ENCODE peak calls at places on chromosome X, in five cellular contexts. T is glutamatergic neuron; E is immature natural killer cell; U is GM23248; I is activated T-cell treated with anti-CD3 and anti-CD28 coated beads, Interleukin-2, amount 50 U/mL, for 4 hours. B is an unnamed sample.

GRCh38 chrX:44733931-44734330 is 109.9 kb upstream of the DUSP21 start:
- DNase-seq in E (no peak), I (no peak), T (no peak), U (peak), B (no peak)

GRCh38 chrX:20011608-20012007 is 20.7 kb upstream of the BCLAF3 start:
- DNase-seq in I (no peak), U (no peak), T (no peak), E (no peak), B (peak)

GRCh38 chrX:71627588-71628404 is 9.5 kb upstream of the CXCR3 start:
- DNase-seq in U (no peak), I (no peak), T (no peak), E (no peak), B (no peak)

GRCh38 chrX:9905288-9905687 is 61.9 kb upstream of the CLDN34 start:
- DNase-seq in E (no peak), T (no peak), I (no peak), U (peak), B (no peak)

GRCh38 chrX:13798184-13798583 is 18.7 kb downstream of the GPM6B start:
- DNase-seq in I (no peak), U (no peak), E (no peak), T (no peak), B (no peak)

GRCh38 chrX:63754141-63754859 is 30.7 kb downstream of the ARHGEF9 start:
- DNase-seq in E (peak), T (no peak), U (peak), I (peak), B (no peak)

GRCh38 chrX:45850197-45850774 is 649.6 kb upstream of the DIPK2B start:
- DNase-seq in E (no peak), I (peak), U (peak), T (no peak), B (peak)

GRCh38 chrX:23317799-23318724 is 16.6 kb upstream of the PTCHD1 start:
- DNase-seq in I (peak), E (peak), T (peak), U (peak), B (peak)

GRCh38 chrX:153601511-153602110 is 2.7 kb upstream of the CCNQ start:
- DNase-seq in U (no peak), T (no peak), I (no peak), E (no peak), B (no peak)

GRCh38 chrX:147803948-147804347 is 107.8 kb upstream of the FMR1 start:
- DNase-seq in T (no peak), U (peak), E (no peak), I (no peak), B (peak)

GRCh38 chrX:53481093-53481492 is 46.9 kb upstream of the HSD17B10 start:
- DNase-seq in E (no peak), T (no peak), I (no peak), U (peak), B (peak)

GRCh38 chrX:21167028-21167427 is 207.2 kb upstream of the CNKSR2 start:
- DNase-seq in U (no peak), I (no peak), T (no peak), E (no peak), B (no peak)

GRCh38 chrX:130055103-130055502 is 55.2 kb downstream of the ELF4 start:
- DNase-seq in E (no peak), T (no peak), I (no peak), U (peak), B (no peak)

GRCh38 chrX:141760761-141761160 is 62.2 kb upstream of the SPANXD start:
- DNase-seq in E (no peak), U (no peak), I (no peak), T (no peak), B (no peak)

B was measured in neural progenitor cell.